ENCODE peak calls at places on chromosomes 12 and 14, in four cellular contexts. G, R, C and V are unnamed samples.

GRCh38 chr12:28543021-28543890 is 353.0 kb downstream of the CCDC91 start:
- DNase-seq in C (no peak), R (peak; percentile 56), G (no peak), V (no peak)

GRCh38 chr14:23121401-23121800 is 2.3 kb upstream of the CEBPE start:
- DNase-seq in C (peak; percentile 71), R (peak; percentile 70), G (no peak), V (no peak)

GRCh38 chr12:3611853-3612703 is 121.1 kb downstream of the PRMT8 start:
- DNase-seq in C (peak; percentile 5), G (no peak), R (no peak), V (no peak)

GRCh38 chr12:116466536-116466935 is 92.6 kb upstream of the MAP1LC3B2 start:
- DNase-seq in R (peak; percentile 17), G (no peak), C (peak; percentile 56), V (no peak)

GRCh38 chr14:90522585-90523191 is 125.9 kb downstream of the CALM1 start:
- DNase-seq in C (no peak), G (no peak), R (peak; percentile 24), V (no peak)

GRCh38 chr12:131242741-131243496 is 289.2 kb downstream of the ADGRD1 start:
- DNase-seq in R (no peak), C (no peak), G (no peak), V (no peak)

GRCh38 chr14:58077621-58078020 is 74.4 kb downstream of the ARMH4 start:
- DNase-seq in G (no peak), R (peak; percentile 42), C (peak; percentile 84), V (no peak)

GRCh38 chr14:69876221-69876847 is 2.9 kb upstream of the SMOC1 start:
- DNase-seq in R (no peak), C (peak; percentile 24), G (no peak), V (no peak)

GRCh38 chr14:105448706-105449111 is 25.9 kb upstream of the CRIP2 start:
- DNase-seq in R (peak; percentile 68), C (peak; percentile 54), G (peak; percentile 51), V (no peak)

GRCh38 chr12:39145175-39145999 is 240.0 kb upstream of the CPNE8 start:
- DNase-seq in G (no peak), R (peak; percentile 1), C (peak; percentile 1), V (no peak)

GRCh38 chr12:80946591-80946990 is 8.9 kb upstream of the LIN7A start:
- DNase-seq in G (no peak), C (peak; percentile 22), R (peak; percentile 43), V (no peak)

GRCh38 chr12:12872139-12872933 is 19.0 kb upstream of the GPRC5A start:
- DNase-seq in G (no peak), C (peak; percentile 62), R (peak; percentile 79), V (no peak)
- H3K4me3 ChIP-seq in G (no peak overlapping the region), C (no peak overlapping the region), R (no peak overlapping the region), V (no peak overlapping the region)

DNA sequence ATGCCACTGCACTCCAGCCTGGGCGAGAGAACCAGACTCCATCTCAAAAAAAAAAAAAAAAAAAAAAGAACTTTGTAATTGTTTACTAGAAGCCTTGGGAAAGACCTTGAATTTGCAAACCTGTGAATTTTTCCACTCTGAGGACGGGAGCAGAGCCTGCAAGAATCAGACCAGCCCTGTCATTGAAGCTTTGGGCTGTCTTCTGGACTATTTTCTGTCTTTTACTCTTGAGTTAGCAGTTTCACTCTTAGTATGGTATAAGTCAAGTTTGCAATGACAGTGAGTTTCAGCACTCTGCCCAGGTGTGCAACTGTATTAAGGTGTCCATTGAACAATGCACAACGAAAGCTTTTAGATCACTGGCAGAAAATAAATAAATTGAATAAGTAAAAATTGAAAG is 81.4 kb upstream of the KRAS start:
- DNase-seq in G (no peak), C (no peak), R (no peak), V (no peak)
- H3K4me3 ChIP-seq in G (no peak overlapping the region), C (no peak overlapping the region), R (no peak overlapping the region), V (no peak overlapping the region)

GRCh38 chr12:133061954-133062353 is 18.8 kb upstream of the ZNF140 start:
- DNase-seq in G (no peak), C (no peak), R (no peak), V (no peak)

GRCh38 chr12:133058203-133059125 is 21.2 kb downstream of the ZNF84 start:
- DNase-seq in R (peak; percentile 12), C (no peak), G (no peak), V (no peak)

GRCh38 chr12:133057446-133057845 is 20.1 kb downstream of the ZNF84 start:
- DNase-seq in R (peak; percentile 19), C (no peak), G (no peak), V (no peak)
- H3K4me3 ChIP-seq in R (no peak overlapping the region), C (no peak overlapping the region), G (peak overlapping the region; percentile 13), V (no peak overlapping the region)

DNA sequence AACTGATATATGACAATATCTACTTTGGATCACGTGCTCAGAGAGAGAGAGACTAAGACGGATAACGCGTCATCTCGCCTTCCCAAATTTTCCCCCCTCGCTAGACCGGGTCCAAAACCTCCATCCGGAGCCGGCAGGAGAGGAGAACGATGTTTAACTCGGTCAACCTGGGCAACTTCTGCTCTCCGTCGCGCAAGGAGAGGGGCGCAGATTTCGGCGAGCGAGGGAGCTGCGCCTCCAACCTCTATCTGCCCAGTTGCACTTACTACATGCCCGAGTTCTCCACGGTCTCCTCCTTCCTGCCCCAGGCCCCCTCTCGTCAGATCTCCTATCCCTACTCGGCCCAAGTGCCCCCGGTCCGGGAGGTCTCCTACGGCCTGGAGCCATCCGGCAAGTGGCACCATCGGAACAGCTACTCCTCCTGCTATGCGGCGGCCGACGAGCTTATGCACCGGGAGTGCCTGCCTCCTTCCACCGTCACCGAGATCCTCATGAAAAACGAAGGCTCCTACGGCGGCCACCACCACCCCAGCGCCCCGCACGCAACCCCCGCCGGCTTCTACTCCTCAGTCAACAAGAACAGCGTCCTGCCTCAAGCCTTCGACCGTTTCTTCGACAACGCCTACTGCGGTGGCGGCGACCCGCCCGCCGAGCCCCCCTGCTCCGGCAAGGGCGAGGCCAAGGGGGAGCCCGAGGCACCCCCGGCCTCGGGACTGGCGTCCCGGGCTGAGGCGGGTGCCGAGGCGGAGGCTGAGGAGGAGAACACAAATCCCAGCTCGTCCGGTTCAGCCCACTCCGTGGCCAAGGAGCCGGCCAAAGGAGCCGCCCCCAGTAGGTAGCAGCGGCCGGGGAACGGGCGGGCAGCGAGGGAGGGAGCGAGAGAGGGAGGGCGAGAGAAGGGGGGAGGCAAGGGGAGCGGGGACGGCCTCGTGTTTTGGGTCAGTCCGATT is at the start of gene HOXC11:
- DNase-seq in R (no peak), G (no peak), C (peak; percentile 67), V (no peak)
- H3K4me3 ChIP-seq in R (no peak within 1 kb of the TSS), G (no peak within 1 kb of the TSS), C (peak within 1 kb of the TSS; percentile 86), V (peak within 1 kb of the TSS; percentile 47)

DNA sequence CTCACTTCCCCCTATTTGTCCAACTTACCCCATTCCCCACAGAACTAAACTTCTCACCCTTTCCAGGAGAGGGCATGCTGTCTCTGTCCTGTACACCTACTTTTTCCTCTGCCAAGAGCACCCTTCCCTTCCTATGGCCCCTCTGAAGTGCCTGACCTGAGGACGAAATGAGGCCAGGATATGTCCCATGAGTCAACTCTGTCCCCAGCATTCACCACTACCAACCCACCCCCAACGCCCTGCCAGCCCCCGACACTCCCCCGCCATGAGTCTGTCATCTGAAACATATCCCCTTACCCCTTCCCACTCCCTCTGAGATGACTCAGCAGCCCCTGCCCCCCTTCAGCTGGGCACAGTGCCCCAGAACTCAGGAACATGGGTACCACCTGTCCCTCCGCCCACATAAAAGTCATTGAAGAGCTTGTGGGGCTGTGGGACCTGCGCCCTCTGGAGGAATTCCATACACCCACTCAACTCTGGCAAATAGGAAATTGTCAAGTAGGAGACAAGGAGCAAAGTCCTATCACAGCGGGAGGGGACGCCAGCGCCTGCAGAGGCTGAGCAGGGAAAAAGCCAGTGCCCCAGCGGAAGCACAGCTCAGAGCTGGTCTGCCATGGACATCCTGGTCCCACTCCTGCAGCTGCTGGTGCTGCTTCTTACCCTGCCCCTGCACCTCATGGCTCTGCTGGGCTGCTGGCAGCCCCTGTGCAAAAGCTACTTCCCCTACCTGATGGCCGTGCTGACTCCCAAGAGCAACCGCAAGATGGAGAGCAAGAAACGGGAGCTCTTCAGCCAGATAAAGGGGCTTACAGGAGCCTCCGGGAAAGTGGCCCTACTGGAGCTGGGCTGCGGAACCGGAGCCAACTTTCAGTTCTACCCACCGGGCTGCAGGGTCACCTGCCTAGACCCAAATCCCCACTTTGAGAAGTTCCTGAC is 26.3 kb downstream of the ITGA7 start:
- DNase-seq in R (peak; percentile 42), C (peak; percentile 59), G (no peak), V (peak; percentile 48)
- H3K4me3 ChIP-seq in R (no peak overlapping the region), C (peak overlapping the region; percentile 26), G (no peak overlapping the region), V (peak overlapping the region; percentile 34)

DNA sequence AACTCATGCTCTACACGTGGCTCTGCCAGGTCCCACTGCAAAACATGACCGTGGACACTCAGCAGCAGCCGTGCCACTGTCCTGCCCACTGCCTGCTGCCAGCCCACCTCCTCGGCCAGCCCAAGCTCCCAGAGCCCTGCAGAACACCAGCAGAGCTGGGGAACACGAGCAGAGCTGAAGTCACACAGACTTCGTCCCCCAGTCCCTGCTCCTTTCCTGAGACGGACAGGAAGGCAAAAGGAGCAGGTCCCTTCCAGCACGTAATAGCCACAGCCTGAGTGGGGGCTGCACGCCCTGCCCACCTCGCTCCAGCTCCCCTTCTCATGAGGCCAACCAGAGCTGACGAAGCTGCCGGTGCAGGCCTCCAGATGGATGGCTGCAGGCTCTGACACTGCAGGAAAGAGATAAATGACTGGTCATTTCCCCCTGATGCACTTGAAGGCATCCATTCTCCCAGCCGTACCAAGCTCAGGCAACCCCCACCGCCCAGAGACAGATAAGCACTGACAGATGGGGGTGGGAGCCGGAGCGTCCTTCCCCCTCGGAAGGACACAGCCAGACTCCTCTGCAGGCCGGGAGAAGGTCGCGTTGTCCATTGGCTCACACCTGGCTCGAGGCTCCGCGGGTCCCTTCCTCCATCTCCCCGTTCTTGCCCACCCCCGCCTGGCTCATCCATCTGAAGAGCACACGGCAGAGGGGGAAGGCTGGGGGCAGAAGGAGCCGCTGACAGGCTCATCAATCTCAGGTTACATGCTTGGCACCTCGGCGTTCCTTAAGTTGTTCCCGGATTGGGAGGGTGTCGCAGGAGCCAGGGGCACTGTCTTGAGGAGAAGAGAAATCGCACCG is 151.8 kb downstream of the DPF3 start:
- DNase-seq in C (no peak), R (no peak), G (no peak), V (no peak)
- H3K4me3 ChIP-seq in C (no peak overlapping the region), R (no peak overlapping the region), G (no peak overlapping the region), V (no peak overlapping the region)

GRCh38 chr14:77579065-77579464 is 37.4 kb downstream of the SPTLC2 start:
- DNase-seq in R (no peak), C (peak; percentile 76), G (no peak), V (peak; percentile 26)

GRCh38 chr14:77579760-77580159 is 36.7 kb downstream of the SPTLC2 start:
- DNase-seq in R (no peak), C (peak; percentile 61), G (no peak), V (no peak)

GRCh38 chr14:77570706-77571293 is 45.6 kb downstream of the SPTLC2 start:
- DNase-seq in R (no peak), C (no peak), G (no peak), V (no peak)

GRCh38 chr14:77573964-77574363 is 42.5 kb downstream of the SPTLC2 start:
- DNase-seq in C (no peak), R (no peak), G (no peak), V (no peak)

DNA sequence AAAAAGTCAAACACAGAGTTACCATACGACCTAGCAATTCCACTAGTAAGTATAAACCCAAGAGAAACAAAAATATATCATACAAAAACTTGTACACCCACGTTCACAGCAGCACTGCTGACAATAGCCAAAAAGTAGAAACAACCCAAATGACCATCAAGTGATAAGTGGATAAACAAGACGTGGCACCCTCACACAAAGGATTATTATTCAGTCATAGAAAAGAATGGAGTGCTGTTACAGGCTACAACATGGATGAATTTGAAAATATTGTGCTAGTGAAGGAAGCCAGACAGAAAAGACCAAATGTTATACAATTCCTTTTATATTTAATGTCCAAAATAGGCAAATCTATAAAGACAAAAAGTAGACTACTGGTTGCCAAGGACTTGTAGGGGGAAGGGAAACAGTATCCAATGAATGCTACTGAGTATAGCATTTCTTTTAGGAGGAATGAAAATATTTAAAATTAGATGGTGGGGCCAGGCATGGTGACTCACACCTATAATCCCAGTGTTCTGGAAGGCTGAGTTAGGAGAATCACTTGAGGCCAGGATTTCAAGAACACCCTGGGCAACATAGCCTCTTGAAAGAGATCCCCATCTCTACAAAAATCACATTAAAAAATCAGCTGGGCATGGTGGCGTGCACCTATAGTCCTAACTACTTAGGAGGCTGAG is 41.9 kb downstream of the SPTLC2 start:
- DNase-seq in R (peak; percentile 21), C (no peak), G (no peak), V (no peak)
- H3K4me3 ChIP-seq in R (no peak overlapping the region), C (no peak overlapping the region), G (no peak overlapping the region), V (no peak overlapping the region)